ENCODE peak calls at places on chromosomes 13 and 19, in seven cellular contexts. One of them, this sample, is unnamed.

GRCh38 chr13:43405457-43405856 is 381.3 kb downstream of the ENOX1 start:
- DNase-seq in T-helper 2 cell: no peak
- DNase-seq in activated T-helper 1 cell treated with anti-CD3 and anti-CD28 coated beads, Interleukin-2, amount 50 U/mL, for 16 hours: no peak
- DNase-seq in activated naive CD4-positive, alpha-beta T cell: no peak
- DNase-seq in NCI-H146: no peak
- DNase-seq in NCI-H1092: no peak
- DNase-seq in retina: no peak
- DNase-seq in this sample: no peak

GRCh38 chr13:74889321-74889720 is 592.6 kb downstream of the TBC1D4 start:
- DNase-seq in NCI-H1092: no peak
- DNase-seq in activated T-helper 1 cell treated with anti-CD3 and anti-CD28 coated beads, Interleukin-2, amount 50 U/mL, for 16 hours: no peak
- DNase-seq in T-helper 2 cell: no peak
- DNase-seq in retina: no peak
- DNase-seq in activated naive CD4-positive, alpha-beta T cell: no peak
- DNase-seq in NCI-H146: no peak
- DNase-seq in this sample: no peak

GRCh38 chr19:14091885-14092462 is 1.4 kb upstream of the SAMD1 start:
- DNase-seq in NCI-H1092: no peak
- DNase-seq in T-helper 2 cell: no peak
- DNase-seq in NCI-H146: no peak
- DNase-seq in retina: no peak
- DNase-seq in activated naive CD4-positive, alpha-beta T cell: no peak
- DNase-seq in activated T-helper 1 cell treated with anti-CD3 and anti-CD28 coated beads, Interleukin-2, amount 50 U/mL, for 16 hours: no peak
- DNase-seq in this sample: peak

GRCh38 chr19:10565028-10565566 is 713 bp downstream of the KRI1 start:
- DNase-seq in retina: peak
- DNase-seq in NCI-H1092: peak
- DNase-seq in activated T-helper 1 cell treated with anti-CD3 and anti-CD28 coated beads, Interleukin-2, amount 50 U/mL, for 16 hours: peak
- DNase-seq in T-helper 2 cell: peak
- DNase-seq in NCI-H146: peak
- DNase-seq in activated naive CD4-positive, alpha-beta T cell: no peak
- DNase-seq in this sample: peak

GRCh38 chr19:12847159-12848139 is 9.1 kb downstream of the MAST1 start:
- DNase-seq in NCI-H146: peak
- DNase-seq in activated naive CD4-positive, alpha-beta T cell: peak
- DNase-seq in NCI-H1092: peak
- DNase-seq in T-helper 2 cell: peak
- DNase-seq in retina: peak
- DNase-seq in activated T-helper 1 cell treated with anti-CD3 and anti-CD28 coated beads, Interleukin-2, amount 50 U/mL, for 16 hours: peak
- DNase-seq in this sample: peak

GRCh38 chr19:5148794-5149190 is 179.9 kb downstream of the KDM4B start:
- DNase-seq in retina: no peak
- DNase-seq in NCI-H146: no peak
- DNase-seq in T-helper 2 cell: no peak
- DNase-seq in NCI-H1092: no peak
- DNase-seq in activated naive CD4-positive, alpha-beta T cell: no peak
- DNase-seq in activated T-helper 1 cell treated with anti-CD3 and anti-CD28 coated beads, Interleukin-2, amount 50 U/mL, for 16 hours: no peak
- DNase-seq in this sample: no peak

GRCh38 chr13:46178821-46179220 is 3.2 kb downstream of the LCP1 start:
- DNase-seq in retina: no peak
- DNase-seq in activated T-helper 1 cell treated with anti-CD3 and anti-CD28 coated beads, Interleukin-2, amount 50 U/mL, for 16 hours: no peak
- DNase-seq in T-helper 2 cell: no peak
- DNase-seq in NCI-H146: no peak
- DNase-seq in NCI-H1092: no peak
- DNase-seq in activated naive CD4-positive, alpha-beta T cell: no peak
- DNase-seq in this sample: no peak

GRCh38 chr19:1245884-1246816 is 2.2 kb upstream of the MIDN start:
- DNase-seq in NCI-H146: no peak
- DNase-seq in activated naive CD4-positive, alpha-beta T cell: no peak
- DNase-seq in T-helper 2 cell: no peak
- DNase-seq in activated T-helper 1 cell treated with anti-CD3 and anti-CD28 coated beads, Interleukin-2, amount 50 U/mL, for 16 hours: no peak
- DNase-seq in retina: peak
- DNase-seq in NCI-H1092: no peak
- DNase-seq in this sample: no peak

GRCh38 chr13:100440756-100441421 is 147.7 kb downstream of the GGACT start:
- DNase-seq in T-helper 2 cell: no peak
- DNase-seq in retina: no peak
- DNase-seq in activated T-helper 1 cell treated with anti-CD3 and anti-CD28 coated beads, Interleukin-2, amount 50 U/mL, for 16 hours: no peak
- DNase-seq in activated naive CD4-positive, alpha-beta T cell: no peak
- DNase-seq in NCI-H1092: no peak
- DNase-seq in NCI-H146: no peak
- DNase-seq in this sample: no peak

GRCh38 chr13:112776971-112777370 is 87.1 kb downstream of the ATP11A start:
- DNase-seq in activated naive CD4-positive, alpha-beta T cell: no peak
- DNase-seq in activated T-helper 1 cell treated with anti-CD3 and anti-CD28 coated beads, Interleukin-2, amount 50 U/mL, for 16 hours: no peak
- DNase-seq in NCI-H1092: no peak
- DNase-seq in T-helper 2 cell: no peak
- DNase-seq in retina: no peak
- DNase-seq in NCI-H146: no peak
- DNase-seq in this sample: no peak

GRCh38 chr13:22748866-22749586 is 431.8 kb upstream of the SGCG start:
- DNase-seq in activated naive CD4-positive, alpha-beta T cell: no peak
- DNase-seq in NCI-H146: no peak
- DNase-seq in activated T-helper 1 cell treated with anti-CD3 and anti-CD28 coated beads, Interleukin-2, amount 50 U/mL, for 16 hours: no peak
- DNase-seq in T-helper 2 cell: no peak
- DNase-seq in NCI-H1092: no peak
- DNase-seq in retina: no peak
- DNase-seq in this sample: no peak

GRCh38 chr19:2064395-2064787 is 13.3 kb upstream of the MKNK2 start:
- DNase-seq in T-helper 2 cell: no peak
- DNase-seq in retina: no peak
- DNase-seq in NCI-H1092: no peak
- DNase-seq in activated T-helper 1 cell treated with anti-CD3 and anti-CD28 coated beads, Interleukin-2, amount 50 U/mL, for 16 hours: no peak
- DNase-seq in activated naive CD4-positive, alpha-beta T cell: no peak
- DNase-seq in NCI-H146: no peak
- DNase-seq in this sample: no peak

GRCh38 chr19:43784251-43784980 is 3.6 kb upstream of the KCNN4 start:
- DNase-seq in activated T-helper 1 cell treated with anti-CD3 and anti-CD28 coated beads, Interleukin-2, amount 50 U/mL, for 16 hours: no peak
- DNase-seq in NCI-H146: no peak
- DNase-seq in T-helper 2 cell: peak
- DNase-seq in retina: no peak
- DNase-seq in NCI-H1092: no peak
- DNase-seq in activated naive CD4-positive, alpha-beta T cell: no peak
- DNase-seq in this sample: peak

GRCh38 chr19:32351807-32352630 is 6.6 kb downstream of the ZNF507 start:
- DNase-seq in NCI-H146: no peak
- DNase-seq in T-helper 2 cell: no peak
- DNase-seq in NCI-H1092: no peak
- DNase-seq in activated T-helper 1 cell treated with anti-CD3 and anti-CD28 coated beads, Interleukin-2, amount 50 U/mL, for 16 hours: no peak
- DNase-seq in activated naive CD4-positive, alpha-beta T cell: no peak
- DNase-seq in retina: no peak
- DNase-seq in this sample: no peak

GRCh38 chr13:94933230-94933751 is 220.9 kb upstream of the SOX21 start:
- DNase-seq in activated T-helper 1 cell treated with anti-CD3 and anti-CD28 coated beads, Interleukin-2, amount 50 U/mL, for 16 hours: no peak
- DNase-seq in activated naive CD4-positive, alpha-beta T cell: no peak
- DNase-seq in NCI-H1092: no peak
- DNase-seq in retina: no peak
- DNase-seq in NCI-H146: no peak
- DNase-seq in T-helper 2 cell: no peak
- DNase-seq in this sample: no peak

GRCh38 chr13:99845136-99845874 is 126.3 kb downstream of the ZIC5 start:
- DNase-seq in NCI-H1092: no peak
- DNase-seq in activated T-helper 1 cell treated with anti-CD3 and anti-CD28 coated beads, Interleukin-2, amount 50 U/mL, for 16 hours: no peak
- DNase-seq in T-helper 2 cell: no peak
- DNase-seq in retina: no peak
- DNase-seq in NCI-H146: no peak
- DNase-seq in activated naive CD4-positive, alpha-beta T cell: no peak
- DNase-seq in this sample: no peak